ENCODE peak calls at places on chromosome 17, in four cellular contexts. N, I, P and V are unnamed samples.

GRCh38 chr17:48570325-48571023 is 7.7 kb downstream of the HOXB4 start:
- DNase-seq in N (no peak), I (no peak), P (no peak), V (no peak)

GRCh38 chr17:76540381-76541300 is 797 bp downstream of the PRCD start:
- DNase-seq in N (peak; percentile 98), I (peak; percentile 96), P (no peak), V (peak; percentile 13)

GRCh38 chr17:51279183-51279582 is 18.8 kb downstream of the UTP18 start:
- DNase-seq in N (no peak), I (no peak), P (no peak), V (no peak)

GRCh38 chr17:58402047-58402446 is 15.3 kb downstream of the RNF43 start:
- DNase-seq in N (no peak), I (no peak), P (no peak), V (no peak)

GRCh38 chr17:1038459-1039118 is 41.7 kb downstream of the TIMM22 start:
- DNase-seq in N (no peak), I (no peak), P (no peak), V (no peak)

GRCh38 chr17:82964851-82965341 is 114.5 kb upstream of the METRNL start:
- DNase-seq in N (no peak), I (no peak), P (no peak), V (no peak)

GRCh38 chr17:82978765-82979349 is 100.6 kb upstream of the METRNL start:
- DNase-seq in N (no peak), I (no peak), P (no peak), V (no peak)

GRCh38 chr17:1197781-1198490 is 18.2 kb upstream of the ABR start:
- DNase-seq in N (peak; percentile 23), I (no peak), P (no peak), V (peak; percentile 24)

GRCh38 chr17:66542967-66543525 is 240.6 kb downstream of the PRKCA start:
- DNase-seq in N (peak; percentile 66), I (peak; percentile 70), P (no peak), V (no peak)

GRCh38 chr17:7572338-7572587 is 7.2 kb upstream of the CD68 start:
- DNase-seq in N (no peak), I (no peak), P (no peak), V (no peak)

GRCh38 chr17:17516315-17516930 is 20.2 kb upstream of the RASD1 start:
- DNase-seq in N (no peak), I (no peak), P (no peak), V (no peak)

GRCh38 chr17:13385481-13385907 is 216.2 kb downstream of the HS3ST3A1 start:
- DNase-seq in N (peak; percentile 35), I (no peak), P (no peak), V (no peak)

GRCh38 chr17:7987112-7987893 is 15.1 kb upstream of the GUCY2D start:
- DNase-seq in N (peak; percentile 47), I (no peak), P (no peak), V (no peak)

GRCh38 chr17:72372185-72372584 is 251.4 kb downstream of the SOX9 start:
- DNase-seq in N (peak; percentile 58), I (no peak), P (no peak), V (no peak)

GRCh38 chr17:63446981-63447687 is 1.0 kb upstream of the CYB561 start:
- DNase-seq in N (no peak), I (no peak), P (peak; percentile 42), V (peak; percentile 65)

GRCh38 chr17:30567231-30568116 is 90.3 kb downstream of the GOSR1 start:
- DNase-seq in N (no peak), I (no peak), P (no peak), V (no peak)

GRCh38 chr17:45361451-45361850 is 44.6 kb upstream of the MAP3K14 start:
- DNase-seq in N (no peak), I (no peak), P (no peak), V (no peak)

GRCh38 chr17:20284018-20284417 is 183.3 kb downstream of the LGALS9B start:
- DNase-seq in N (no peak), I (peak; percentile 80), P (no peak), V (no peak)

GRCh38 chr17:59287452-59287851 is 44.0 kb upstream of the YPEL2 start:
- DNase-seq in N (peak; percentile 54), I (peak; percentile 25), P (no peak), V (no peak)

GRCh38 chr17:2068101-2068518 is 13.2 kb downstream of the HIC1 start:
- DNase-seq in N (peak; percentile 82), I (no peak), P (no peak), V (no peak)

GRCh38 chr17:55246583-55246982 is 18.2 kb upstream of the HLF start:
- DNase-seq in N (no peak), I (peak; percentile 60), P (no peak), V (no peak)

GRCh38 chr17:9179602-9180001 is 158.3 kb downstream of the NTN1 start:
- DNase-seq in N (no peak), I (no peak), P (no peak), V (no peak)

GRCh38 chr17:43645450-43645764 is 16.3 kb downstream of the MEOX1 start:
- DNase-seq in N (no peak), I (no peak), P (no peak), V (no peak)

GRCh38 chr17:74852237-74853047 is 7.2 kb downstream of the GRIN2C start:
- DNase-seq in N (peak; percentile 42), I (no peak), P (peak; percentile 47), V (peak; percentile 62)

GRCh38 chr17:37791434-37791833 is 46.6 kb upstream of the HNF1B start:
- DNase-seq in N (peak; percentile 46), I (peak; percentile 27), P (peak; percentile 14), V (peak; percentile 18)

GRCh38 chr17:61689610-61690180 is 98.7 kb upstream of the NACA2 start:
- DNase-seq in N (peak; percentile 19), I (no peak), P (no peak), V (no peak)

GRCh38 chr17:9912146-9913099 is 7.4 kb upstream of the RCVRN start:
- DNase-seq in N (no peak), I (no peak), P (no peak), V (no peak)

GRCh38 chr17:21368545-21369246 is 7.5 kb upstream of the KCNJ12 start:
- DNase-seq in N (no peak), I (peak; percentile 23), P (no peak), V (no peak)

GRCh38 chr17:1331708-1332107 is 52.2 kb downstream of the TRARG1 start:
- DNase-seq in N (no peak), I (no peak), P (no peak), V (no peak)

GRCh38 chr17:40023590-40024292 is 8.5 kb downstream of the CSF3 start:
- DNase-seq in N (peak; percentile 78), I (no peak), P (no peak), V (no peak)

GRCh38 chr17:75639771-75640555 is 6.7 kb downstream of the SMIM5 start:
- DNase-seq in N (no peak), I (no peak), P (no peak), V (no peak)

GRCh38 chr17:47192549-47192948 is 3.5 kb upstream of the CDC27 start:
- DNase-seq in N (peak; percentile 61), I (no peak), P (no peak), V (no peak)